ENCODE peak calls at places on chromosomes 1 and 21, in nine cellular contexts. S, J, V, I, B, Z, H, U and P are unnamed samples.

GRCh38 chr1:117403597-117403996 is 36.3 kb downstream of the MAN1A2 start:
- DNase-seq in S (no peak), J (no peak), V (no peak), I (no peak), B (no peak), Z (no peak), H (no peak), U (no peak), P (no peak)

GRCh38 chr21:42970946-42971653 is 3.3 kb upstream of the PKNOX1 start:
- DNase-seq in S (no peak), J (no peak), V (no peak), I (no peak), B (no peak), Z (no peak), H (no peak), U (no peak), P (peak)

GRCh38 chr1:26239936-26240335 is 5.9 kb downstream of the CEP85 start:
- DNase-seq in S (no peak), J (peak), V (no peak), I (no peak), B (no peak), Z (no peak), H (no peak), U (no peak), P (no peak)

GRCh38 chr21:36504067-36505058 is 24.4 kb upstream of the CLDN14 start:
- DNase-seq in S (no peak), J (peak), V (no peak), I (no peak), B (peak), Z (peak), H (no peak), U (peak), P (no peak)

GRCh38 chr21:33821580-33822322 is 93.9 kb downstream of the ATP5PO start:
- DNase-seq in S (no peak), J (no peak), V (no peak), I (no peak), B (no peak), Z (no peak), H (no peak), U (no peak), P (no peak)

GRCh38 chr1:84774674-84775548 is 84.7 kb upstream of the SSX2IP start:
- DNase-seq in S (no peak), J (no peak), V (no peak), I (no peak), B (no peak), Z (no peak), H (no peak), U (no peak), P (no peak)

GRCh38 chr1:221839794-221840395 is 98.0 kb upstream of the DUSP10 start:
- DNase-seq in S (peak), J (peak), V (no peak), I (no peak), B (peak), Z (peak), H (peak), U (peak), P (no peak)

GRCh38 chr21:25997788-25998611 is 172.6 kb downstream of the APP start:
- DNase-seq in S (peak), J (no peak), V (no peak), I (no peak), B (no peak), Z (peak), H (no peak), U (no peak), P (no peak)

GRCh38 chr1:112619518-112620458 is at the start of gene CAPZA1:
- DNase-seq in S (peak), J (peak), V (peak), I (peak), B (peak), Z (peak), H (peak), U (peak), P (peak)

GRCh38 chr1:232611834-232612233 is 18.1 kb downstream of the SIPA1L2 start:
- DNase-seq in S (no peak), J (no peak), V (no peak), I (no peak), B (no peak), Z (no peak), H (no peak), U (no peak), P (no peak)

GRCh38 chr1:24199291-24199900 is 12.3 kb upstream of the IFNLR1 start:
- DNase-seq in S (peak), J (peak), V (peak), I (peak), B (peak), Z (peak), H (no peak), U (peak), P (peak)

GRCh38 chr21:14545906-14546480 is at the start of gene SAMSN1:
- DNase-seq in S (peak), J (no peak), V (no peak), I (no peak), B (no peak), Z (peak), H (peak), U (no peak), P (peak)

GRCh38 chr21:21612446-21612845 is 614.2 kb downstream of the NCAM2 start:
- DNase-seq in S (no peak), J (peak), V (no peak), I (no peak), B (no peak), Z (peak), H (no peak), U (no peak), P (no peak)

GRCh38 chr1:46159516-46159915 is 15.4 kb upstream of the TSPAN1 start:
- DNase-seq in S (no peak), J (no peak), V (no peak), I (no peak), B (no peak), Z (no peak), H (no peak), U (no peak), P (no peak)

GRCh38 chr1:70616946-70617345 is 205.9 kb downstream of the CTH start:
- DNase-seq in S (no peak), J (no peak), V (no peak), I (no peak), B (no peak), Z (no peak), H (no peak), U (no peak), P (no peak)

GRCh38 chr1:20947409-20947808 is 160.3 kb upstream of the HP1BP3 start:
- DNase-seq in S (no peak), J (no peak), V (no peak), I (no peak), B (no peak), Z (no peak), H (no peak), U (no peak), P (no peak)

GRCh38 chr1:155569988-155570592 is 7.5 kb upstream of the ASH1L start:
- DNase-seq in S (no peak), J (peak), V (no peak), I (no peak), B (no peak), Z (no peak), H (no peak), U (no peak), P (no peak)

GRCh38 chr21:36750579-36750959 is 51.7 kb downstream of the SIM2 start:
- DNase-seq in S (no peak), J (no peak), V (no peak), I (no peak), B (no peak), Z (no peak), H (no peak), U (no peak), P (no peak)

GRCh38 chr1:53526451-53527101 is 67.4 kb downstream of the DMRTB1 start:
- DNase-seq in S (peak), J (peak), V (peak), I (peak), B (no peak), Z (peak), H (no peak), U (peak), P (no peak)

GRCh38 chr1:237864338-237865244 is 26.1 kb downstream of the ZP4 start:
- DNase-seq in S (peak), J (no peak), V (peak), I (peak), B (peak), Z (peak), H (peak), U (peak), P (peak)

GRCh38 chr1:118304722-118305344 is 119.8 kb upstream of the SPAG17 start:
- DNase-seq in S (no peak), J (no peak), V (no peak), I (no peak), B (no peak), Z (no peak), H (no peak), U (no peak), P (no peak)

GRCh38 chr1:55916480-55916879 is 662.9 kb downstream of the PLPP3 start:
- DNase-seq in S (no peak), J (peak), V (no peak), I (no peak), B (no peak), Z (no peak), H (no peak), U (no peak), P (no peak)

GRCh38 chr1:43766086-43766784 is 58.9 kb downstream of the ST3GAL3 start:
- DNase-seq in S (no peak), J (no peak), V (no peak), I (no peak), B (no peak), Z (no peak), H (no peak), U (no peak), P (no peak)

GRCh38 chr1:81978945-81979344 is 178.2 kb downstream of the ADGRL2 start:
- DNase-seq in S (no peak), J (no peak), V (no peak), I (no peak), B (no peak), Z (no peak), H (no peak), U (no peak), P (no peak)

GRCh38 chr1:54107131-54107530 is 45.7 kb downstream of the CDCP2 start:
- DNase-seq in S (no peak), J (peak), V (no peak), I (no peak), B (no peak), Z (no peak), H (no peak), U (no peak), P (no peak)

GRCh38 chr1:29949676-29950075 is 713.4 kb downstream of the PTPRU start:
- DNase-seq in S (no peak), J (no peak), V (no peak), I (no peak), B (no peak), Z (no peak), H (no peak), U (no peak), P (no peak)

GRCh38 chr21:15210235-15210678 is 145.5 kb upstream of the NRIP1 start:
- DNase-seq in S (peak), J (no peak), V (no peak), I (no peak), B (peak), Z (peak), H (peak), U (peak), P (peak)

GRCh38 chr1:54476231-54477109 is 70.3 kb upstream of the SSBP3 start:
- DNase-seq in S (no peak), J (no peak), V (peak), I (no peak), B (no peak), Z (no peak), H (no peak), U (no peak), P (no peak)

GRCh38 chr1:27137022-27137542 is 17.8 kb downstream of the SLC9A1 start:
- DNase-seq in S (peak), J (no peak), V (no peak), I (no peak), B (no peak), Z (peak), H (peak), U (peak), P (peak)

GRCh38 chr1:241208910-241209414 is 148.0 kb downstream of the RGS7 start:
- DNase-seq in S (no peak), J (no peak), V (no peak), I (no peak), B (no peak), Z (no peak), H (no peak), U (no peak), P (no peak)

GRCh38 chr1:167661527-167662436 is 31.8 kb downstream of the RCSD1 start:
- DNase-seq in S (no peak), J (peak), V (no peak), I (no peak), B (peak), Z (no peak), H (no peak), U (no peak), P (no peak)

GRCh38 chr1:24191860-24192259 is 4.8 kb upstream of the IFNLR1 start:
- DNase-seq in S (no peak), J (peak), V (no peak), I (no peak), B (peak), Z (no peak), H (no peak), U (no peak), P (no peak)

GRCh38 chr1:228830954-228831481 is 95.7 kb downstream of the RHOU start:
- DNase-seq in S (no peak), J (peak), V (no peak), I (no peak), B (peak), Z (peak), H (no peak), U (no peak), P (no peak)
- H3K27ac ChIP-seq in S (peak), J (no peak), V (no peak), I (no peak), B (peak), Z (peak), H (no peak), U (no peak), P (no peak)

GRCh38 chr1:116064616-116065015 is 46.6 kb upstream of the MAB21L3 start:
- DNase-seq in S (no peak), J (no peak), V (no peak), I (no peak), B (no peak), Z (no peak), H (no peak), U (no peak), P (no peak)
- TF ChIP-seq POLR2A in S (no peak), J (no peak), V (no peak), I (no peak), B (no peak), Z (no peak), H (no peak), U (no peak), P (no peak)

GRCh38 chr1:153696741-153697140 is 18.3 kb downstream of the NPR1 start:
- DNase-seq in S (no peak), J (no peak), V (no peak), I (no peak), B (no peak), Z (no peak), H (no peak), U (no peak), P (no peak)
- H3K27ac ChIP-seq in S (peak), J (no peak), V (no peak), I (peak), B (peak), Z (peak), H (no peak), U (peak), P (peak)

DNA sequence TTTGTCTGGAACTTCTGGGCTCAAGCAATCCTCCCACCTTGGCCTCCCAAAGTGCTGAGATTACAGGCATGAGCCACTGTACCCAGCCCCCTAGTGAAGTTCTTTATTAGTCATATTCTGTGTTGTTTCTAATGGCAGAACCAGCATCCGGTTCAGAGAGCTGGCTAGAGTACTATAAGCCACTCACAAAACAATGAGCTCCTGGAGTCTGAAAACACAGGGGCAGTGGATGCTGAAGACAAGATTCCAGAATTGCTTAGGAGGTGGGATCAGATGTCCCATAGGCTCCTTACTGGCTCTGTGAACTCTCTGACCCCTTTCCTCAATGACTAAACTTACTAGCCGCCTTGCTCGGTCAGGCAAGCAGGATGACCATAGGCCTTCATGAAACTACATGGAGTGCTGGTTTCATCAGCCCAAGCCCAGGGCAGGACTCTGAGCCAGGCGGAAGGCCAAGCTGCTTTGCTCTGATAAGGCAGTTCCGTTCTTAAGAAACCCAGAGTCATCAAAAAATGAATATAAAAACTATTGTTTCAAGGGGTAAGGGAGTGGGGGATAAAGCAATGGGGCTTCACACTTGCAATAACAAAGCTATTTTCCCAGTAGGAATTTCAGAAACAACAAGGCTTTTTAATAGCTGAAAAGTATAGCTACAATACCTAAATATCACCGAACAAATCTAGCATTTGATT is 8.1 kb downstream of the MTHFR start:
- DNase-seq in S (no peak), J (peak), V (peak), I (no peak), B (no peak), Z (no peak), H (no peak), U (no peak), P (peak)
- TF ChIP-seq POLR2A in S (no peak), J (no peak), V (no peak), I (no peak), B (no peak), Z (no peak), H (no peak), U (no peak), P (no peak)

DNA sequence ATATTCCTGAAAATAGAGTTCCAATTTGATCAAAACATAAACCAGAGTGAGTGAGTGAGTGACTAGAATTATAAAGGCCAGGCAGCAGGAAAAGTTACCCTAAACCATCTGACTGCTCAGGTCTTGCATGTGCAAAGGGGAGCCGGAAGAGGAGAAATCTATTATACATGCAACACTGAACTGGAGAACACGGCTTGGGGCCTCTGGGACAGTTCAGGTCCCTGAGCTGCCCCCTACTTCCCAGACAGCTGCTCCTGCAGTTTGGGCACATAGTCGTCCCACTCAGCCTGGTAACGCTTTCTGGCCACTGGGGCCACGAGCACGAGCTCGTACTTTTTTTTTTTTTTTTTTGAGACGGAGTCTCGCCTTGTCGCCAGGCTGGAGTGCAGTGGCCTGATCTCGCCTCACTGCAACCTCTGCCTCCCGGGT is 40.1 kb downstream of the PTPRC start:
- DNase-seq in S (no peak), J (no peak), V (no peak), I (no peak), B (no peak), Z (no peak), H (no peak), U (no peak), P (peak)
- H3K27ac ChIP-seq in S (peak), J (no peak), V (no peak), I (no peak), B (no peak), Z (no peak), H (no peak), U (no peak), P (peak)

GRCh38 chr1:19596719-19597462 is 47.2 kb upstream of the NBL1 start:
- DNase-seq in S (peak), J (peak), V (peak), I (peak), B (peak), Z (peak), H (peak), U (peak), P (peak)
- TF ChIP-seq POLR2A in S (peak), J (peak), V (peak), I (peak), B (peak), Z (peak), H (peak), U (peak), P (peak)

GRCh38 chr1:177281901-177282300 is 111.1 kb downstream of the BRINP2 start:
- DNase-seq in S (no peak), J (no peak), V (no peak), I (no peak), B (no peak), Z (no peak), H (no peak), U (no peak), P (no peak)
- H3K27ac ChIP-seq in S (no peak), J (no peak), V (no peak), I (no peak), B (no peak), Z (no peak), H (no peak), U (no peak), P (no peak)

GRCh38 chr21:39315603-39316002 is 2.2 kb upstream of the BRWD1 start:
- DNase-seq in S (no peak), J (no peak), V (no peak), I (no peak), B (no peak), Z (no peak), H (no peak), U (no peak), P (no peak)

GRCh38 chr21:39316062-39316461 is 2.6 kb upstream of the BRWD1 start:
- DNase-seq in S (no peak), J (no peak), V (no peak), I (no peak), B (no peak), Z (no peak), H (no peak), U (no peak), P (no peak)

GRCh38 chr21:39313042-39313456 is 383 bp downstream of the BRWD1 start:
- DNase-seq in S (peak), J (no peak), V (no peak), I (peak), B (peak), Z (peak), H (peak), U (peak), P (peak)

GRCh38 chr21:39313457-39314154 is at the start of gene BRWD1:
- DNase-seq in S (peak), J (peak), V (peak), I (peak), B (peak), Z (peak), H (peak), U (peak), P (peak)

DNA sequence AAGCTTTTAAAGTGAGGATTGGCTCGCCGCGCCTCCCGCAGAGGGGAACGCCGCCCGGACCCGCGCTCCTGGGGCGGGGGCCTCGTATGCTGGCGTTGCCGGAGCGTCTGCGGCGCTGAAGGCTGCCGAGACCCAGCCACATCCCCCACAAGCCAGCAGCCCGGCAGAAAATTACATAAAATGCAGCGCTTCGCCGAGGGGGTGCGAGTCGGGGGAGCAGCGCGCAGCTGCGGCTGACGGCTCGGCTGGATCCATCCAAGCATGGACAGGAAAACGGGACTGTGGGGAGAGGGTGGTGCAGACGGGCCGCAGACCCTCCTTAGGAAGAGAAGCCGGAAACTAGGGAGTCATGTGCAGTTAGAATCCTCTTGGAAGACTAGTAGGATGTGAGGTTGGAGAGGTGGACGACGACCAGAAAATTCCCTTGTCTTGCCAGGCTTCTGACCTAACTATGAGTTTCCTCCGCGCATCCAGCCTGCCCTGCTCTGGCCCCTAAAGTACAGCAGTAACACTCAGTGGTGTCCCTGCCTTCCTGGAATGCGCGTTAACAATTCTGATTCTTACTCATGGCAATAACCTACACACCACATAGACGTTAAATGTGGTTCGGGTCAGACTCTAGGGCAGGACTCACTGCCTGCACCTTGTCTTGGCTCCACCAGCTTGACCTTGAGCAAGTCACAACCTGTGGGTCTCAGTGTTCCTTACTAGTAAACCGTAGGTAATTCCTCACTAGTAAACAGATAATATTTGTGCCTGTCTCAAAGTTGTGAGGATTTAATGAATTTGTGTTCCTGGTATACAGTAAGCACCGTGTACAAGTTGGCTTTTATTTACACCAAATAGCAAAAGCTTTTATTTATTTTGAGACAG is 959 bp upstream of the BRWD1 start:
- DNase-seq in S (peak), J (peak), V (peak), I (peak), B (peak), Z (peak), H (no peak), U (peak), P (no peak)
- TF ChIP-seq POLR2A in S (no peak), J (no peak), V (no peak), I (no peak), B (no peak), Z (no peak), H (no peak), U (no peak), P (no peak)